ENCODE peak calls at places on chromosomes 3 and 15, in ten cellular contexts. H is Daoy; Y is effector CD4-positive, alpha-beta T cell; M is D341Med; Z is activated naive CD8-positive, alpha-beta T cell treated with anti-CD3 and anti-CD28 coated beads, Interleukin-2, amount 50 U/mL, for 24 hours; C is fibroblast of pulmonary artery; B is AG09309; U is caudate nucleus; J is cardiac fibroblast; A is Right ventricle myocardium superior. E is an unnamed sample.

GRCh38 chr3:197202694-197203093 is 95.7 kb downstream of the DLG1 start:
- DNase-seq in A (no peak), C (no peak), B (no peak), Y (no peak), U (no peak), H (no peak), Z (no peak), M (no peak), J (no peak), E (no peak)

GRCh38 chr15:56286213-56286612 is 42.5 kb upstream of the RFX7 start:
- DNase-seq in A (no peak), Y (no peak), J (no peak), B (no peak), H (no peak), Z (no peak), U (no peak), M (no peak), C (no peak), E (no peak)

GRCh38 chr15:65245096-65245849 is 34.0 kb upstream of the CILP start:
- DNase-seq in C (peak), A (peak), U (no peak), B (peak), H (peak), Y (no peak), J (peak), Z (no peak), M (no peak), E (no peak)

GRCh38 chr3:31288641-31289100 is 244.1 kb upstream of the STT3B start:
- DNase-seq in Y (no peak), C (peak), M (no peak), J (peak), B (no peak), Z (peak), U (no peak), H (peak), A (no peak), E (peak)

GRCh38 chr15:79953951-79954444 is 17.0 kb downstream of the BCL2A1 start:
- DNase-seq in Z (no peak), Y (no peak), A (no peak), M (no peak), B (no peak), U (no peak), H (no peak), C (no peak), J (no peak), E (no peak)

GRCh38 chr3:100075731-100076543 is 38.4 kb downstream of the FILIP1L start:
- DNase-seq in J (no peak), M (no peak), B (no peak), Z (no peak), A (no peak), C (no peak), H (no peak), Y (no peak), U (no peak), E (no peak)

GRCh38 chr15:76234337-76234889 is 76.9 kb downstream of the ETFA start:
- DNase-seq in C (no peak), H (no peak), Y (no peak), A (no peak), Z (no peak), J (no peak), M (peak), U (no peak), B (no peak), E (no peak)

GRCh38 chr3:141280690-141281089 is 49.1 kb downstream of the PXYLP1 start:
- DNase-seq in H (peak), B (no peak), M (peak), A (no peak), J (no peak), U (no peak), Y (no peak), Z (no peak), C (no peak), E (no peak)

GRCh38 chr3:30945291-30945690 is 50.8 kb upstream of the GADL1 start:
- DNase-seq in H (no peak), M (no peak), A (no peak), Z (no peak), B (no peak), U (no peak), C (no peak), J (no peak), Y (no peak), E (no peak)

GRCh38 chr3:182364323-182364722 is 429.0 kb upstream of the ATP11B start:
- DNase-seq in A (no peak), U (peak), J (no peak), B (no peak), C (no peak), H (peak), Y (no peak), Z (no peak), M (no peak), E (no peak)

GRCh38 chr3:194373912-194374311 is 4.4 kb upstream of the LRRC15 start:
- DNase-seq in Z (no peak), Y (no peak), U (no peak), H (no peak), A (no peak), C (no peak), J (no peak), B (no peak), M (no peak), E (no peak)

GRCh38 chr3:136270179-136270578 is 20.0 kb downstream of the PCCB start:
- DNase-seq in J (no peak), U (no peak), Z (no peak), M (no peak), A (no peak), Y (no peak), C (no peak), H (no peak), B (no peak), E (no peak)

GRCh38 chr3:115350606-115351005 is 203.5 kb upstream of the ZBTB20 start:
- DNase-seq in J (peak), C (no peak), B (no peak), H (no peak), A (no peak), Z (no peak), Y (no peak), M (no peak), U (no peak), E (no peak)

GRCh38 chr15:25693321-25694237 is 169.5 kb downstream of the ATP10A start:
- DNase-seq in U (no peak), J (peak), A (peak), Z (peak), B (no peak), C (peak), Y (no peak), H (peak), M (peak), E (peak)

GRCh38 chr3:189941679-189942078 is 179.0 kb downstream of the P3H2 start:
- DNase-seq in H (peak), M (no peak), U (no peak), B (no peak), J (peak), Z (peak), C (peak), Y (no peak), A (no peak), E (no peak)

GRCh38 chr3:186514296-186515002 is 29.7 kb downstream of the CRYGS start:
- DNase-seq in C (no peak), Y (no peak), A (no peak), U (no peak), H (no peak), J (peak), Z (no peak), B (no peak), M (no peak), E (no peak)

GRCh38 chr15:87863152-87863551 is 393.4 kb downstream of the NTRK3 start:
- DNase-seq in B (no peak), J (peak), C (peak), Y (no peak), Z (no peak), A (no peak), H (no peak), U (no peak), M (no peak), E (no peak)

GRCh38 chr3:81816473-81817260 is 55.2 kb upstream of the GBE1 start:
- DNase-seq in J (peak), Y (no peak), H (no peak), Z (peak), M (no peak), A (no peak), B (no peak), C (peak), U (no peak), E (no peak)

GRCh38 chr15:31268108-31268501 is 58.5 kb upstream of the KLF13 start:
- DNase-seq in B (no peak), C (no peak), M (peak), U (no peak), Y (no peak), Z (no peak), A (no peak), J (no peak), H (no peak), E (no peak)

GRCh38 chr15:60535743-60536142 is 56.8 kb upstream of the ICE2 start:
- DNase-seq in C (no peak), A (no peak), Z (no peak), J (peak), U (no peak), H (no peak), M (no peak), Y (no peak), B (no peak), E (no peak)

GRCh38 chr3:149654188-149654601 is 3.6 kb downstream of the WWTR1 start:
- DNase-seq in M (no peak), H (peak), A (no peak), Z (no peak), Y (no peak), C (peak), J (peak), B (no peak), U (no peak), E (no peak)